ENCODE peak calls at places on chromosomes 2 and 18, in nine cellular contexts. One of them, this sample, is unnamed.
A peak's percentile ranks its signal among the peaks of the same experiment; 100 is the strongest.

GRCh38 chr2:150909613-150910012 is 352.1 kb downstream of the RBM43 start:
- DNase-seq in activated CD4-positive, alpha-beta memory T cell treated with anti-CD3 and anti-CD28 coated beads for 36 hours: no peak
- DNase-seq in NCI-H446 treated with DMSO at 0.1 percent for 48 hours: no peak
- DNase-seq in neural progenitor cell: no peak
- DNase-seq in left kidney: no peak
- DNase-seq in Right ventricle myocardium superior: no peak
- DNase-seq in ovary: no peak
- DNase-seq in AG08395: no peak
- DNase-seq in GM12865: no peak
- DNase-seq in this sample: peak; percentile 40

GRCh38 chr18:8374652-8375051 is 234.6 kb upstream of the RAB12 start:
- DNase-seq in activated CD4-positive, alpha-beta memory T cell treated with anti-CD3 and anti-CD28 coated beads for 36 hours: no peak
- DNase-seq in NCI-H446 treated with DMSO at 0.1 percent for 48 hours: no peak
- DNase-seq in neural progenitor cell: no peak
- DNase-seq in left kidney: no peak
- DNase-seq in Right ventricle myocardium superior: no peak
- DNase-seq in ovary: no peak
- DNase-seq in AG08395: no peak
- DNase-seq in GM12865: no peak
- DNase-seq in this sample: no peak

GRCh38 chr2:73293534-73294171 is at the start of gene EGR4:
- DNase-seq in activated CD4-positive, alpha-beta memory T cell treated with anti-CD3 and anti-CD28 coated beads for 36 hours: peak; percentile 93
- DNase-seq in NCI-H446 treated with DMSO at 0.1 percent for 48 hours: peak; percentile 23
- DNase-seq in neural progenitor cell: peak; percentile 95
- DNase-seq in left kidney: peak; percentile 78
- DNase-seq in Right ventricle myocardium superior: peak; percentile 58
- DNase-seq in ovary: no peak
- DNase-seq in AG08395: peak; percentile 79
- DNase-seq in GM12865: peak; percentile 92
- DNase-seq in this sample: peak; percentile 90

GRCh38 chr2:235005603-235006259 is 53.9 kb downstream of the SH3BP4 start:
- DNase-seq in activated CD4-positive, alpha-beta memory T cell treated with anti-CD3 and anti-CD28 coated beads for 36 hours: no peak
- DNase-seq in NCI-H446 treated with DMSO at 0.1 percent for 48 hours: peak; percentile 34
- DNase-seq in neural progenitor cell: peak; percentile 88
- DNase-seq in left kidney: peak; percentile 91
- DNase-seq in Right ventricle myocardium superior: peak; percentile 74
- DNase-seq in ovary: no peak
- DNase-seq in AG08395: no peak
- DNase-seq in GM12865: no peak
- DNase-seq in this sample: peak; percentile 95

GRCh38 chr2:69372767-69373166 is 14.3 kb downstream of the GFPT1 start:
- DNase-seq in activated CD4-positive, alpha-beta memory T cell treated with anti-CD3 and anti-CD28 coated beads for 36 hours: no peak
- DNase-seq in NCI-H446 treated with DMSO at 0.1 percent for 48 hours: no peak
- DNase-seq in neural progenitor cell: no peak
- DNase-seq in left kidney: no peak
- DNase-seq in Right ventricle myocardium superior: no peak
- DNase-seq in ovary: no peak
- DNase-seq in AG08395: no peak
- DNase-seq in GM12865: no peak
- DNase-seq in this sample: no peak

GRCh38 chr2:240956935-240957655 is 41.3 kb upstream of the SNED1 start:
- DNase-seq in activated CD4-positive, alpha-beta memory T cell treated with anti-CD3 and anti-CD28 coated beads for 36 hours: peak; percentile 4
- DNase-seq in NCI-H446 treated with DMSO at 0.1 percent for 48 hours: no peak
- DNase-seq in neural progenitor cell: no peak
- DNase-seq in left kidney: no peak
- DNase-seq in Right ventricle myocardium superior: peak; percentile 38
- DNase-seq in ovary: peak; percentile 17
- DNase-seq in AG08395: no peak
- DNase-seq in GM12865: no peak
- DNase-seq in this sample: no peak

GRCh38 chr18:10015941-10016819 is 102.4 kb downstream of the VAPA start:
- DNase-seq in activated CD4-positive, alpha-beta memory T cell treated with anti-CD3 and anti-CD28 coated beads for 36 hours: no peak
- DNase-seq in NCI-H446 treated with DMSO at 0.1 percent for 48 hours: no peak
- DNase-seq in neural progenitor cell: no peak
- DNase-seq in left kidney: peak; percentile 53
- DNase-seq in Right ventricle myocardium superior: no peak
- DNase-seq in ovary: peak; percentile 55
- DNase-seq in AG08395: peak; percentile 80
- DNase-seq in GM12865: no peak
- DNase-seq in this sample: peak; percentile 47

GRCh38 chr2:23691106-23691470 is 235.8 kb downstream of the ATAD2B start:
- DNase-seq in activated CD4-positive, alpha-beta memory T cell treated with anti-CD3 and anti-CD28 coated beads for 36 hours: no peak
- DNase-seq in NCI-H446 treated with DMSO at 0.1 percent for 48 hours: no peak
- DNase-seq in neural progenitor cell: no peak
- DNase-seq in left kidney: no peak
- DNase-seq in Right ventricle myocardium superior: no peak
- DNase-seq in ovary: no peak
- DNase-seq in AG08395: no peak
- DNase-seq in GM12865: no peak
- DNase-seq in this sample: no peak

GRCh38 chr2:224937887-224938286 is 104.4 kb downstream of the DOCK10 start:
- DNase-seq in activated CD4-positive, alpha-beta memory T cell treated with anti-CD3 and anti-CD28 coated beads for 36 hours: no peak
- DNase-seq in NCI-H446 treated with DMSO at 0.1 percent for 48 hours: no peak
- DNase-seq in neural progenitor cell: no peak
- DNase-seq in left kidney: no peak
- DNase-seq in Right ventricle myocardium superior: no peak
- DNase-seq in ovary: no peak
- DNase-seq in AG08395: no peak
- DNase-seq in GM12865: peak; percentile 83
- DNase-seq in this sample: no peak

GRCh38 chr2:37585982-37586621 is 85.3 kb downstream of the CDC42EP3 start:
- DNase-seq in activated CD4-positive, alpha-beta memory T cell treated with anti-CD3 and anti-CD28 coated beads for 36 hours: peak; percentile 85
- DNase-seq in NCI-H446 treated with DMSO at 0.1 percent for 48 hours: no peak
- DNase-seq in neural progenitor cell: no peak
- DNase-seq in left kidney: no peak
- DNase-seq in Right ventricle myocardium superior: peak; percentile 42
- DNase-seq in ovary: peak; percentile 47
- DNase-seq in AG08395: peak; percentile 79
- DNase-seq in GM12865: peak; percentile 87
- DNase-seq in this sample: no peak

GRCh38 chr18:9348079-9348671 is 13.6 kb downstream of the TWSG1 start:
- DNase-seq in activated CD4-positive, alpha-beta memory T cell treated with anti-CD3 and anti-CD28 coated beads for 36 hours: no peak
- DNase-seq in NCI-H446 treated with DMSO at 0.1 percent for 48 hours: no peak
- DNase-seq in neural progenitor cell: no peak
- DNase-seq in left kidney: peak; percentile 7
- DNase-seq in Right ventricle myocardium superior: no peak
- DNase-seq in ovary: no peak
- DNase-seq in AG08395: peak; percentile 22
- DNase-seq in GM12865: peak; percentile 39
- DNase-seq in this sample: no peak

This sample was measured in mesendoderm.